ENCODE peak calls at places on chromosomes 1 and 21, in four cellular contexts. U, A, E and D are unnamed samples.

GRCh38 chr1:155188268-155188667 is 14.6 kb downstream of the TRIM46 start:
- DNase-seq in U (no peak), A (no peak), E (no peak), D (no peak)

GRCh38 chr1:64516301-64516700 is 46.4 kb downstream of the CACHD1 start:
- DNase-seq in U (no peak), A (no peak), E (no peak), D (no peak)

GRCh38 chr1:101567582-101568189 is 330.9 kb downstream of the S1PR1 start:
- DNase-seq in U (peak; percentile 29), A (peak; percentile 48), E (peak; percentile 3), D (peak; percentile 53)

GRCh38 chr1:18557621-18558465 is 72.8 kb upstream of the PAX7 start:
- DNase-seq in U (peak; percentile 12), A (peak; percentile 67), E (peak; percentile 21), D (no peak)

GRCh38 chr1:59446257-59446901 is 149.5 kb downstream of the FGGY start:
- DNase-seq in U (peak; percentile 20), A (no peak), E (no peak), D (no peak)

GRCh38 chr21:36134820-36135390 is at the start of gene CBR3:
- DNase-seq in U (no peak), A (peak; percentile 30), E (no peak), D (peak; percentile 39)

GRCh38 chr1:144551107-144551542 is 41.6 kb upstream of the PPIAL4F start:
- DNase-seq in U (no peak), A (peak; percentile 30), E (no peak), D (no peak)

GRCh38 chr1:232627645-232628334 is 2.1 kb downstream of the SIPA1L2 start:
- DNase-seq in U (no peak), A (no peak), E (no peak), D (no peak)

GRCh38 chr1:225738763-225739162 is 38.9 kb upstream of the SRP9 start:
- DNase-seq in U (no peak), A (no peak), E (no peak), D (no peak)

GRCh38 chr21:20998456-20998789 is 214 bp downstream of the NCAM2 start:
- DNase-seq in U (no peak), A (no peak), E (no peak), D (no peak)

GRCh38 chr21:41121785-41122415 is 46.1 kb upstream of the BACE2 start:
- DNase-seq in U (peak; percentile 83), A (peak; percentile 90), E (peak; percentile 70), D (peak; percentile 73)

GRCh38 chr1:153841463-153841994 is 66.3 kb downstream of the SLC27A3 start:
- DNase-seq in U (no peak), A (no peak), E (no peak), D (no peak)

GRCh38 chr21:34330055-34330454 is 33.8 kb upstream of the KCNE2 start:
- DNase-seq in U (peak; percentile 57), A (no peak), E (no peak), D (no peak)

GRCh38 chr1:198620951-198621824 is 17.7 kb upstream of the PTPRC start:
- DNase-seq in U (no peak), A (no peak), E (no peak), D (no peak)

GRCh38 chr1:87958201-87958600 is 629.5 kb downstream of the LMO4 start:
- DNase-seq in U (no peak), A (no peak), E (no peak), D (no peak)

GRCh38 chr21:36656138-36656537 is 42.8 kb upstream of the SIM2 start:
- DNase-seq in U (no peak), A (no peak), E (no peak), D (no peak)

GRCh38 chr1:162536511-162536910 is 25.0 kb upstream of the UAP1 start:
- DNase-seq in U (no peak), A (no peak), E (no peak), D (no peak)

GRCh38 chr1:67383999-67384638 is 46.1 kb downstream of the SERBP1 start:
- DNase-seq in U (no peak), A (no peak), E (no peak), D (no peak)

GRCh38 chr1:99005537-99005942 is 879 bp upstream of the PLPPR5 start:
- DNase-seq in U (no peak), A (peak; percentile 29), E (no peak), D (peak; percentile 15)

GRCh38 chr1:226082959-226083302 is 20.4 kb downstream of the H3-3A start:
- DNase-seq in U (peak; percentile 67), A (peak; percentile 54), E (no peak), D (peak; percentile 69)

GRCh38 chr1:156625436-156626078 is 6.3 kb downstream of the HAPLN2 start:
- DNase-seq in U (peak; percentile 82), A (peak; percentile 66), E (no peak), D (peak; percentile 73)

GRCh38 chr1:61152706-61153105 is 70.3 kb downstream of the NFIA start:
- DNase-seq in U (no peak), A (no peak), E (peak; percentile 50), D (no peak)

GRCh38 chr1:45583666-45584350 is at the start of gene NASP:
- DNase-seq in U (peak; percentile 92), A (peak; percentile 92), E (peak; percentile 74), D (peak; percentile 88)

GRCh38 chr1:43703836-43704235 is 3.5 kb upstream of the ST3GAL3 start:
- DNase-seq in U (no peak), A (no peak), E (no peak), D (no peak)

GRCh38 chr1:2202843-2203601 is 8.4 kb upstream of the FAAP20 start:
- DNase-seq in U (no peak), A (no peak), E (no peak), D (no peak)
- TF ChIP-seq ELF4 in U (no peak), A (no peak), E (no peak), D (no peak)

GRCh38 chr1:9183441-9183840 is 51.1 kb upstream of the H6PD start:
- DNase-seq in U (no peak), A (no peak), E (no peak), D (no peak)

GRCh38 chr1:9183898-9184297 is 50.7 kb upstream of the H6PD start:
- DNase-seq in U (no peak), A (no peak), E (no peak), D (no peak)

GRCh38 chr1:9184749-9185148 is 49.8 kb upstream of the H6PD start:
- DNase-seq in U (no peak), A (no peak), E (no peak), D (no peak)

GRCh38 chr1:9186976-9187375 is 47.6 kb upstream of the H6PD start:
- DNase-seq in U (no peak), A (no peak), E (no peak), D (no peak)

GRCh38 chr1:9186082-9186859 is 48.3 kb upstream of the H6PD start:
- DNase-seq in U (no peak), A (no peak), E (no peak), D (peak; percentile 31)
- TF ChIP-seq ELF4 in U (no peak), A (no peak), E (no peak), D (no peak)

GRCh38 chr1:9630331-9631081 is 21.0 kb upstream of the PIK3CD start:
- DNase-seq in U (no peak), A (no peak), E (no peak), D (no peak)
- TF ChIP-seq ELF4 in U (no peak), A (no peak), E (no peak), D (no peak)

DNA sequence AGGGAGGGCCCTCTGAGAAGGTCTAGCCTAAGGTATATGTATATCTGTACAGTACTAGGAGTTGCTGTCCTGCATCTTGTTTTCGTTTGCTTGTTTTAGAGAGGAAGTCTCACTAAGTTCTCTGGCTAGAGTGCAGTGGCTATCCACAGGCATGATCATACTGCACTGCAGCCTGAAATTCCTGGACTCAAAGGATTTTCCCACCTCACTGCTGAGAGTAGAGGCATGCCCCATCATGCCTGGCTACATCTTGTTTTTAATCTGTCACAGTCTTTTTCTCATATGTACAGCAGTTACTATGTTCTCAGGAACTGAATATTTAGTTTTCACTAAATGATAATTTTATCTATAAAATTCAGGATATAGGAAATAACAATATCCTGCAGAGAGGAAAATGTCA is 15.3 kb upstream of the PYHIN1 start:
- DNase-seq in U (no peak), A (no peak), E (no peak), D (no peak)
- TF ChIP-seq ELF4 in U (no peak), A (no peak), E (no peak), D (no peak)